ENCODE peak calls at places on chromosomes 16 and 17, in seven cellular contexts. One of them, this sample, is unnamed.

GRCh38 chr17:64216385-64217248 is 46.4 kb downstream of the TEX2 start:
- DNase-seq in kidney: no peak
- DNase-seq in stomach: peak; percentile 53
- DNase-seq in epithelial cell of esophagus: no peak
- DNase-seq in thoracic aorta: no peak
- DNase-seq in CD8-positive, alpha-beta T cell: no peak
- DNase-seq in transverse colon: peak; percentile 49
- DNase-seq in this sample: peak; percentile 62

GRCh38 chr16:85898521-85899442 is at the start of gene IRF8:
- DNase-seq in kidney: peak; percentile 93
- DNase-seq in stomach: peak; percentile 76
- DNase-seq in epithelial cell of esophagus: no peak
- DNase-seq in thoracic aorta: no peak
- DNase-seq in CD8-positive, alpha-beta T cell: peak; percentile 79
- DNase-seq in transverse colon: peak; percentile 87
- DNase-seq in this sample: peak; percentile 57

GRCh38 chr17:56169621-56170020 is 16.3 kb downstream of the ANKFN1 start:
- DNase-seq in kidney: no peak
- DNase-seq in stomach: no peak
- DNase-seq in epithelial cell of esophagus: no peak
- DNase-seq in thoracic aorta: no peak
- DNase-seq in CD8-positive, alpha-beta T cell: no peak
- DNase-seq in transverse colon: no peak
- DNase-seq in this sample: no peak

GRCh38 chr16:68420366-68420765 is 27.9 kb downstream of the SMPD3 start:
- DNase-seq in kidney: no peak
- DNase-seq in stomach: no peak
- DNase-seq in epithelial cell of esophagus: no peak
- DNase-seq in thoracic aorta: no peak
- DNase-seq in CD8-positive, alpha-beta T cell: no peak
- DNase-seq in transverse colon: no peak
- DNase-seq in this sample: no peak

GRCh38 chr16:3771513-3771912 is 54.2 kb upstream of the TRAP1 start:
- DNase-seq in kidney: no peak
- DNase-seq in stomach: no peak
- DNase-seq in epithelial cell of esophagus: peak; percentile 82
- DNase-seq in thoracic aorta: no peak
- DNase-seq in CD8-positive, alpha-beta T cell: no peak
- DNase-seq in transverse colon: no peak
- DNase-seq in this sample: no peak

GRCh38 chr16:81996664-81997529 is 14.4 kb downstream of the SDR42E1 start:
- DNase-seq in kidney: no peak
- DNase-seq in stomach: no peak
- DNase-seq in epithelial cell of esophagus: peak; percentile 50
- DNase-seq in thoracic aorta: no peak
- DNase-seq in CD8-positive, alpha-beta T cell: no peak
- DNase-seq in transverse colon: no peak
- DNase-seq in this sample: peak; percentile 66

GRCh38 chr16:14309906-14310305 is 238.8 kb downstream of the MRTFB start:
- DNase-seq in kidney: no peak
- DNase-seq in stomach: no peak
- DNase-seq in epithelial cell of esophagus: peak; percentile 98
- DNase-seq in thoracic aorta: no peak
- DNase-seq in CD8-positive, alpha-beta T cell: no peak
- DNase-seq in transverse colon: no peak
- DNase-seq in this sample: peak; percentile 31

GRCh38 chr17:4386406-4386805 is 19.9 kb upstream of the UBE2G1 start:
- DNase-seq in kidney: no peak
- DNase-seq in stomach: no peak
- DNase-seq in epithelial cell of esophagus: no peak
- DNase-seq in thoracic aorta: no peak
- DNase-seq in CD8-positive, alpha-beta T cell: no peak
- DNase-seq in transverse colon: no peak
- DNase-seq in this sample: peak; percentile 20

GRCh38 chr16:48117217-48118105 is 38.3 kb downstream of the ABCC12 start:
- DNase-seq in kidney: no peak
- DNase-seq in stomach: no peak
- DNase-seq in epithelial cell of esophagus: peak; percentile 38
- DNase-seq in thoracic aorta: no peak
- DNase-seq in CD8-positive, alpha-beta T cell: peak; percentile 59
- DNase-seq in transverse colon: peak; percentile 23
- DNase-seq in this sample: peak; percentile 60

GRCh38 chr16:17260271-17260849 is 210.4 kb downstream of the XYLT1 start:
- DNase-seq in kidney: no peak
- DNase-seq in stomach: no peak
- DNase-seq in epithelial cell of esophagus: no peak
- DNase-seq in thoracic aorta: no peak
- DNase-seq in CD8-positive, alpha-beta T cell: no peak
- DNase-seq in transverse colon: no peak
- DNase-seq in this sample: no peak

GRCh38 chr17:61495161-61495857 is 43.1 kb downstream of the TBX4 start:
- DNase-seq in kidney: no peak
- DNase-seq in stomach: no peak
- DNase-seq in epithelial cell of esophagus: peak; percentile 45
- DNase-seq in thoracic aorta: no peak
- DNase-seq in CD8-positive, alpha-beta T cell: no peak
- DNase-seq in transverse colon: no peak
- DNase-seq in this sample: peak; percentile 14

GRCh38 chr16:68910051-68910450 is 66.7 kb downstream of the TANGO6 start:
- DNase-seq in kidney: no peak
- DNase-seq in stomach: no peak
- DNase-seq in epithelial cell of esophagus: no peak
- DNase-seq in thoracic aorta: no peak
- DNase-seq in CD8-positive, alpha-beta T cell: no peak
- DNase-seq in transverse colon: no peak
- DNase-seq in this sample: no peak

GRCh38 chr16:66622863-66623262 is 18.4 kb downstream of the CMTM3 start:
- DNase-seq in kidney: no peak
- DNase-seq in stomach: no peak
- DNase-seq in epithelial cell of esophagus: no peak
- DNase-seq in thoracic aorta: no peak
- DNase-seq in CD8-positive, alpha-beta T cell: no peak
- DNase-seq in transverse colon: no peak
- DNase-seq in this sample: no peak

GRCh38 chr16:86011532-86011931 is 112.6 kb downstream of the IRF8 start:
- DNase-seq in kidney: peak; percentile 28
- DNase-seq in stomach: no peak
- DNase-seq in epithelial cell of esophagus: no peak
- DNase-seq in thoracic aorta: no peak
- DNase-seq in CD8-positive, alpha-beta T cell: no peak
- DNase-seq in transverse colon: no peak
- DNase-seq in this sample: no peak

GRCh38 chr16:74448990-74449389 is 27.7 kb upstream of the CLEC18B start:
- DNase-seq in kidney: peak; percentile 73
- DNase-seq in stomach: peak; percentile 41
- DNase-seq in epithelial cell of esophagus: peak; percentile 84
- DNase-seq in thoracic aorta: peak; percentile 18
- DNase-seq in CD8-positive, alpha-beta T cell: no peak
- DNase-seq in transverse colon: peak; percentile 56
- DNase-seq in this sample: peak; percentile 97

GRCh38 chr16:73163238-73163795 is 115.4 kb upstream of the ZFHX3 start:
- DNase-seq in kidney: no peak
- DNase-seq in stomach: no peak
- DNase-seq in epithelial cell of esophagus: no peak
- DNase-seq in thoracic aorta: no peak
- DNase-seq in CD8-positive, alpha-beta T cell: no peak
- DNase-seq in transverse colon: no peak
- DNase-seq in this sample: peak; percentile 64

GRCh38 chr16:73171380-73171779 is 123.5 kb upstream of the ZFHX3 start:
- DNase-seq in kidney: no peak
- DNase-seq in stomach: no peak
- DNase-seq in epithelial cell of esophagus: peak; percentile 15
- DNase-seq in thoracic aorta: no peak
- DNase-seq in CD8-positive, alpha-beta T cell: no peak
- DNase-seq in transverse colon: peak; percentile 29
- DNase-seq in this sample: no peak

GRCh38 chr16:73166394-73166971 is 118.6 kb upstream of the ZFHX3 start:
- DNase-seq in kidney: no peak
- DNase-seq in stomach: no peak
- DNase-seq in epithelial cell of esophagus: no peak
- DNase-seq in thoracic aorta: no peak
- DNase-seq in CD8-positive, alpha-beta T cell: no peak
- DNase-seq in transverse colon: no peak
- DNase-seq in this sample: no peak

GRCh38 chr16:73170587-73170986 is 122.7 kb upstream of the ZFHX3 start:
- DNase-seq in kidney: no peak
- DNase-seq in stomach: no peak
- DNase-seq in epithelial cell of esophagus: no peak
- DNase-seq in thoracic aorta: no peak
- DNase-seq in CD8-positive, alpha-beta T cell: no peak
- DNase-seq in transverse colon: no peak
- DNase-seq in this sample: no peak

DNA sequence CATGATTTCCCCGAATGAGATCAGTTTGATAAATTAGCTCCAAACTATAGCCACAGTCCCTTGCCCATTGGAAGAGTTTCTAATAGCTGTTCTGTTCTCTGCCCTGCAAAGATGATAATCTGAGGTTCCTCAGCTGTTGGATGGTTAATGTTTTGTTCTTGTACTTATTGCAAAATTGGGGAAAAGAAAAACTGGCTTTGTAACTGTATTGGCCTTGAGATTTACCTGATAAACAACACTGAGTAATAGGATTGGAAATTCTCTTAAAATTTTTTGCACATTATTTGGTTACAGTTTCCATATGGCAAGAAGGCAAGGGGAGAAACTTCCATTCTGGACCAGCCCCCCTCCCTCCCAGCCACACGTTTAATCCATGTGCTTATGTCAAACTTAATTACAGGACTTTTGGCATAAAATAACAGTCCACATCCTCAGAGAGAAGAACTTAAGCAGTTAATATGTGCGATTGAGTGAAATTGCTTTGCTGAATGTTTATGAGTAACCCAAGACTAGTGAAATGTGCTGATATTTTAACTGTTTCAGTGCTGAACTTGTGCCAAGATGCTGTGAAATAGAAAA is 119.1 kb upstream of the ZFHX3 start:
- DNase-seq in kidney: no peak
- DNase-seq in stomach: no peak
- DNase-seq in epithelial cell of esophagus: no peak
- DNase-seq in thoracic aorta: no peak
- DNase-seq in CD8-positive, alpha-beta T cell: no peak
- DNase-seq in transverse colon: no peak
- DNase-seq in this sample: peak; percentile 63
- H3K4me3 ChIP-seq in kidney: peak overlapping the region; percentile 22
- H3K4me3 ChIP-seq in stomach: no peak overlapping the region
- H3K4me3 ChIP-seq in epithelial cell of esophagus: no peak overlapping the region
- H3K4me3 ChIP-seq in thoracic aorta: peak overlapping the region; percentile 68
- H3K4me3 ChIP-seq in CD8-positive, alpha-beta T cell: no peak overlapping the region
- H3K4me3 ChIP-seq in transverse colon: no peak overlapping the region
- H3K4me3 ChIP-seq in this sample: peak overlapping the region; percentile 32

GRCh38 chr16:70454221-70455034 is at the start of gene FCSK:
- DNase-seq in kidney: peak; percentile 89
- DNase-seq in stomach: peak; percentile 64
- DNase-seq in epithelial cell of esophagus: peak; percentile 58
- DNase-seq in thoracic aorta: no peak
- DNase-seq in CD8-positive, alpha-beta T cell: peak; percentile 85
- DNase-seq in transverse colon: peak; percentile 66
- DNase-seq in this sample: peak; percentile 69
- TF ChIP-seq CTCF in kidney: no peak
- TF ChIP-seq CTCF in stomach: no peak
- TF ChIP-seq CTCF in epithelial cell of esophagus: no peak
- TF ChIP-seq CTCF in thoracic aorta: no peak
- TF ChIP-seq CTCF in CD8-positive, alpha-beta T cell: no peak
- TF ChIP-seq CTCF in transverse colon: peak; percentile 4
- TF ChIP-seq CTCF in this sample: no peak

GRCh38 chr16:27976990-27977389 is 86.5 kb downstream of the GSG1L start:
- DNase-seq in kidney: no peak
- DNase-seq in stomach: no peak
- DNase-seq in epithelial cell of esophagus: no peak
- DNase-seq in thoracic aorta: no peak
- DNase-seq in CD8-positive, alpha-beta T cell: no peak
- DNase-seq in transverse colon: no peak
- DNase-seq in this sample: no peak

GRCh38 chr16:27972500-27972899 is 91.0 kb downstream of the GSG1L start:
- DNase-seq in kidney: no peak
- DNase-seq in stomach: no peak
- DNase-seq in epithelial cell of esophagus: peak; percentile 46
- DNase-seq in thoracic aorta: no peak
- DNase-seq in CD8-positive, alpha-beta T cell: no peak
- DNase-seq in transverse colon: peak; percentile 11
- DNase-seq in this sample: peak; percentile 36

GRCh38 chr16:27973678-27974077 is 89.8 kb downstream of the GSG1L start:
- DNase-seq in kidney: no peak
- DNase-seq in stomach: no peak
- DNase-seq in epithelial cell of esophagus: no peak
- DNase-seq in thoracic aorta: no peak
- DNase-seq in CD8-positive, alpha-beta T cell: no peak
- DNase-seq in transverse colon: no peak
- DNase-seq in this sample: no peak

GRCh38 chr16:27977966-27978365 is 85.5 kb downstream of the GSG1L start:
- DNase-seq in kidney: no peak
- DNase-seq in stomach: no peak
- DNase-seq in epithelial cell of esophagus: no peak
- DNase-seq in thoracic aorta: no peak
- DNase-seq in CD8-positive, alpha-beta T cell: no peak
- DNase-seq in transverse colon: no peak
- DNase-seq in this sample: peak; percentile 11

DNA sequence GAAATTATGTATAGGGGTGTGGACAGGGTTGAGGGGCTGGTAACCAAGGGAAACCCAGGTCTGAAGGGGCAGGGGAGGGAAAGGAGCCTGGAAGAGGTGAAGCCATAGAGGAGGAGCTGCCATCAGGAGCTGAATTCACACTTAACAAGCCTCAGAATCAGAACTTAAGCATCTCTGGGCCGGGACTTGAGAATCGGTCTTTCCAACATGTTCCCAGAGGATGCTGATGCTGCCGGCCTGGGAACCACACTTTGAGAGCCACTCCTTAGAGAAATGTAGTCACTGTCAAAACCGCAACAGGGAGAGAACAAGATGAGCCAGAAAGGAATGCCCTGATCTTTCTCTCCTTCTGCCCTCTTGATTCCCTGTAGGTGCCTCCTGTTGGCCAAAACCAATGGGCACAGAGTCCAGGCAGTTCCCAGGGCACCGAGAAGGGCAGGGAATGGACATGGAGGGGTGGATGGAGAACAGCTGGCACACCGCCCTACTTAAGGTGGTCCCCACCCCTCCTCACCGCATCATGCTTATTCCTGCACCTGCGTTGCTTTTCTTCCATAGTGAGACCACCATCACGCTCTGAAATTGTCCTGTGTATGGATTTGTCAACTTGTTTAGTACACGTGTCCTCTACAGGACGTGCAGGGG is 88.5 kb downstream of the GSG1L start:
- DNase-seq in kidney: no peak
- DNase-seq in stomach: no peak
- DNase-seq in epithelial cell of esophagus: no peak
- DNase-seq in thoracic aorta: no peak
- DNase-seq in CD8-positive, alpha-beta T cell: no peak
- DNase-seq in transverse colon: no peak
- DNase-seq in this sample: no peak
- H3K4me3 ChIP-seq in kidney: no peak overlapping the region
- H3K4me3 ChIP-seq in stomach: no peak overlapping the region
- H3K4me3 ChIP-seq in epithelial cell of esophagus: no peak overlapping the region
- H3K4me3 ChIP-seq in thoracic aorta: no peak overlapping the region
- H3K4me3 ChIP-seq in CD8-positive, alpha-beta T cell: no peak overlapping the region
- H3K4me3 ChIP-seq in transverse colon: no peak overlapping the region
- H3K4me3 ChIP-seq in this sample: no peak overlapping the region

DNA sequence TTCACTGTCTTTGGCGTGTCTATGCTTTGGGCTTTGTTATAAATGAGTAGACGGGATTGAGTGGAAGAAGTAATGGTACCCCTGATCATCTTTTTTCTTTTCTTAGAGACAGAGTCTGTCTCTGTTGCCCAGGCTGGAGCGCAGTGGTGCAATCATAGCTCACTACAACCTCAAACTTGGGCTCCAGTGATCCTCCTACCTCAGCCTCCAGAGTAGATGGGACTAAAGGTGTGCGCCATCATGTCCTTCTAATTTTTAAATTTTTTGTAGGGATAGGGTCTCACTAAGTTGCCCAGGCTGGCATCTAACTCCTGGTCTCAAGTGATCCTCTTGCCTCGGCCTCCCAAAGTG is 14.9 kb upstream of the GPRC5B start:
- DNase-seq in kidney: no peak
- DNase-seq in stomach: no peak
- DNase-seq in epithelial cell of esophagus: no peak
- DNase-seq in thoracic aorta: no peak
- DNase-seq in CD8-positive, alpha-beta T cell: no peak
- DNase-seq in transverse colon: no peak
- DNase-seq in this sample: no peak
- TF ChIP-seq CTCF in kidney: no peak
- TF ChIP-seq CTCF in stomach: no peak
- TF ChIP-seq CTCF in epithelial cell of esophagus: no peak
- TF ChIP-seq CTCF in thoracic aorta: no peak
- TF ChIP-seq CTCF in CD8-positive, alpha-beta T cell: no peak
- TF ChIP-seq CTCF in transverse colon: no peak
- TF ChIP-seq CTCF in this sample: no peak

This sample was measured in fibroblast of pulmonary artery.